ENCODE peak calls at places on chromosomes 2 and 18, in six cellular contexts. One of them, this sample, is unnamed.

GRCh38 chr2:136251777-136252477 is 134.0 kb upstream of the CXCR4 start:
- DNase-seq in trophoblast cell: no peak
- DNase-seq in GM23248: no peak
- DNase-seq in mesenteric fat pad: no peak
- DNase-seq in activated naive CD8-positive, alpha-beta T cell treated with anti-CD3 and anti-CD28 coated beads, Interleukin-2, amount 10 ng/mL, durations not matched to agents 7 days and 5 days: no peak
- DNase-seq in amniotic stem cell: no peak
- DNase-seq in this sample: no peak

GRCh38 chr2:231332388-231332787 is 63.1 kb upstream of the B3GNT7 start:
- DNase-seq in trophoblast cell: no peak
- DNase-seq in GM23248: no peak
- DNase-seq in mesenteric fat pad: peak
- DNase-seq in activated naive CD8-positive, alpha-beta T cell treated with anti-CD3 and anti-CD28 coated beads, Interleukin-2, amount 10 ng/mL, durations not matched to agents 7 days and 5 days: no peak
- DNase-seq in amniotic stem cell: no peak
- DNase-seq in this sample: no peak

GRCh38 chr2:161576421-161576820 is 47.8 kb upstream of the SLC4A10 start:
- DNase-seq in trophoblast cell: peak
- DNase-seq in GM23248: peak
- DNase-seq in mesenteric fat pad: no peak
- DNase-seq in activated naive CD8-positive, alpha-beta T cell treated with anti-CD3 and anti-CD28 coated beads, Interleukin-2, amount 10 ng/mL, durations not matched to agents 7 days and 5 days: no peak
- DNase-seq in amniotic stem cell: no peak
- DNase-seq in this sample: no peak

GRCh38 chr18:22169011-22169888 is at the start of gene GATA6:
- DNase-seq in trophoblast cell: peak
- DNase-seq in GM23248: peak
- DNase-seq in mesenteric fat pad: no peak
- DNase-seq in activated naive CD8-positive, alpha-beta T cell treated with anti-CD3 and anti-CD28 coated beads, Interleukin-2, amount 10 ng/mL, durations not matched to agents 7 days and 5 days: peak
- DNase-seq in amniotic stem cell: peak
- DNase-seq in this sample: peak

GRCh38 chr2:172554352-172555271 is 1.3 kb upstream of the PDK1 start:
- DNase-seq in trophoblast cell: no peak
- DNase-seq in GM23248: no peak
- DNase-seq in mesenteric fat pad: no peak
- DNase-seq in activated naive CD8-positive, alpha-beta T cell treated with anti-CD3 and anti-CD28 coated beads, Interleukin-2, amount 10 ng/mL, durations not matched to agents 7 days and 5 days: no peak
- DNase-seq in amniotic stem cell: no peak
- DNase-seq in this sample: no peak

GRCh38 chr18:65439184-65439583 is 311.6 kb upstream of the CDH7 start:
- DNase-seq in trophoblast cell: no peak
- DNase-seq in GM23248: no peak
- DNase-seq in mesenteric fat pad: no peak
- DNase-seq in activated naive CD8-positive, alpha-beta T cell treated with anti-CD3 and anti-CD28 coated beads, Interleukin-2, amount 10 ng/mL, durations not matched to agents 7 days and 5 days: no peak
- DNase-seq in amniotic stem cell: no peak
- DNase-seq in this sample: no peak

GRCh38 chr2:219054956-219055903 is 5.5 kb downstream of the IHH start:
- DNase-seq in trophoblast cell: no peak
- DNase-seq in GM23248: no peak
- DNase-seq in mesenteric fat pad: peak
- DNase-seq in activated naive CD8-positive, alpha-beta T cell treated with anti-CD3 and anti-CD28 coated beads, Interleukin-2, amount 10 ng/mL, durations not matched to agents 7 days and 5 days: no peak
- DNase-seq in amniotic stem cell: no peak
- DNase-seq in this sample: no peak

GRCh38 chr2:122445003-122445402 is 689.6 kb downstream of the TSN start:
- DNase-seq in trophoblast cell: no peak
- DNase-seq in GM23248: no peak
- DNase-seq in mesenteric fat pad: no peak
- DNase-seq in activated naive CD8-positive, alpha-beta T cell treated with anti-CD3 and anti-CD28 coated beads, Interleukin-2, amount 10 ng/mL, durations not matched to agents 7 days and 5 days: no peak
- DNase-seq in amniotic stem cell: no peak
- DNase-seq in this sample: no peak

GRCh38 chr18:3286165-3286564 is 24.2 kb downstream of the MYL12B start:
- DNase-seq in trophoblast cell: no peak
- DNase-seq in GM23248: no peak
- DNase-seq in mesenteric fat pad: no peak
- DNase-seq in activated naive CD8-positive, alpha-beta T cell treated with anti-CD3 and anti-CD28 coated beads, Interleukin-2, amount 10 ng/mL, durations not matched to agents 7 days and 5 days: no peak
- DNase-seq in amniotic stem cell: no peak
- DNase-seq in this sample: no peak

GRCh38 chr2:149885468-149885867 is 297.9 kb upstream of the MMADHC start:
- DNase-seq in trophoblast cell: no peak
- DNase-seq in GM23248: peak
- DNase-seq in mesenteric fat pad: no peak
- DNase-seq in activated naive CD8-positive, alpha-beta T cell treated with anti-CD3 and anti-CD28 coated beads, Interleukin-2, amount 10 ng/mL, durations not matched to agents 7 days and 5 days: no peak
- DNase-seq in amniotic stem cell: no peak
- DNase-seq in this sample: no peak

GRCh38 chr2:178949151-178949550 is 100.8 kb downstream of the CCDC141 start:
- DNase-seq in trophoblast cell: no peak
- DNase-seq in GM23248: no peak
- DNase-seq in mesenteric fat pad: no peak
- DNase-seq in activated naive CD8-positive, alpha-beta T cell treated with anti-CD3 and anti-CD28 coated beads, Interleukin-2, amount 10 ng/mL, durations not matched to agents 7 days and 5 days: no peak
- DNase-seq in amniotic stem cell: no peak
- DNase-seq in this sample: no peak

GRCh38 chr2:43559391-43560230 is 36.2 kb downstream of the THADA start:
- DNase-seq in trophoblast cell: no peak
- DNase-seq in GM23248: no peak
- DNase-seq in mesenteric fat pad: no peak
- DNase-seq in activated naive CD8-positive, alpha-beta T cell treated with anti-CD3 and anti-CD28 coated beads, Interleukin-2, amount 10 ng/mL, durations not matched to agents 7 days and 5 days: no peak
- DNase-seq in amniotic stem cell: no peak
- DNase-seq in this sample: no peak

GRCh38 chr2:101388232-101388631 is 929 bp upstream of the CREG2 start:
- DNase-seq in trophoblast cell: peak
- DNase-seq in GM23248: peak
- DNase-seq in mesenteric fat pad: peak
- DNase-seq in activated naive CD8-positive, alpha-beta T cell treated with anti-CD3 and anti-CD28 coated beads, Interleukin-2, amount 10 ng/mL, durations not matched to agents 7 days and 5 days: no peak
- DNase-seq in amniotic stem cell: no peak
- DNase-seq in this sample: no peak

GRCh38 chr2:109721626-109722025 is 72.5 kb upstream of the RGPD5 start:
- DNase-seq in trophoblast cell: no peak
- DNase-seq in GM23248: no peak
- DNase-seq in mesenteric fat pad: peak
- DNase-seq in activated naive CD8-positive, alpha-beta T cell treated with anti-CD3 and anti-CD28 coated beads, Interleukin-2, amount 10 ng/mL, durations not matched to agents 7 days and 5 days: no peak
- DNase-seq in amniotic stem cell: no peak
- DNase-seq in this sample: no peak

GRCh38 chr2:120382541-120383144 is 36.7 kb downstream of the INHBB start:
- DNase-seq in trophoblast cell: no peak
- DNase-seq in GM23248: no peak
- DNase-seq in mesenteric fat pad: no peak
- DNase-seq in activated naive CD8-positive, alpha-beta T cell treated with anti-CD3 and anti-CD28 coated beads, Interleukin-2, amount 10 ng/mL, durations not matched to agents 7 days and 5 days: no peak
- DNase-seq in amniotic stem cell: no peak
- DNase-seq in this sample: no peak

GRCh38 chr2:199818754-199819153 is 32.2 kb downstream of the FTCDNL1 start:
- DNase-seq in trophoblast cell: no peak
- DNase-seq in GM23248: no peak
- DNase-seq in mesenteric fat pad: no peak
- DNase-seq in activated naive CD8-positive, alpha-beta T cell treated with anti-CD3 and anti-CD28 coated beads, Interleukin-2, amount 10 ng/mL, durations not matched to agents 7 days and 5 days: no peak
- DNase-seq in amniotic stem cell: no peak
- DNase-seq in this sample: no peak

GRCh38 chr18:47771922-47772321 is 158.5 kb downstream of the SMAD2 start:
- DNase-seq in trophoblast cell: no peak
- DNase-seq in GM23248: no peak
- DNase-seq in mesenteric fat pad: no peak
- DNase-seq in activated naive CD8-positive, alpha-beta T cell treated with anti-CD3 and anti-CD28 coated beads, Interleukin-2, amount 10 ng/mL, durations not matched to agents 7 days and 5 days: no peak
- DNase-seq in amniotic stem cell: no peak
- DNase-seq in this sample: no peak

GRCh38 chr18:60347526-60348045 is 25.0 kb downstream of the MC4R start:
- DNase-seq in trophoblast cell: no peak
- DNase-seq in GM23248: no peak
- DNase-seq in mesenteric fat pad: no peak
- DNase-seq in activated naive CD8-positive, alpha-beta T cell treated with anti-CD3 and anti-CD28 coated beads, Interleukin-2, amount 10 ng/mL, durations not matched to agents 7 days and 5 days: no peak
- DNase-seq in amniotic stem cell: no peak
- DNase-seq in this sample: no peak

GRCh38 chr18:50859793-50860192 is 19.1 kb upstream of the ME2 start:
- DNase-seq in trophoblast cell: no peak
- DNase-seq in GM23248: no peak
- DNase-seq in mesenteric fat pad: no peak
- DNase-seq in activated naive CD8-positive, alpha-beta T cell treated with anti-CD3 and anti-CD28 coated beads, Interleukin-2, amount 10 ng/mL, durations not matched to agents 7 days and 5 days: no peak
- DNase-seq in amniotic stem cell: no peak
- DNase-seq in this sample: no peak

GRCh38 chr18:57844319-57844718 is 41.2 kb upstream of the ATP8B1 start:
- DNase-seq in trophoblast cell: no peak
- DNase-seq in GM23248: no peak
- DNase-seq in mesenteric fat pad: no peak
- DNase-seq in activated naive CD8-positive, alpha-beta T cell treated with anti-CD3 and anti-CD28 coated beads, Interleukin-2, amount 10 ng/mL, durations not matched to agents 7 days and 5 days: no peak
- DNase-seq in amniotic stem cell: no peak
- DNase-seq in this sample: no peak

GRCh38 chr2:126785236-126785635 is 113.5 kb upstream of the TEX51 start:
- DNase-seq in trophoblast cell: no peak
- DNase-seq in GM23248: no peak
- DNase-seq in mesenteric fat pad: peak
- DNase-seq in activated naive CD8-positive, alpha-beta T cell treated with anti-CD3 and anti-CD28 coated beads, Interleukin-2, amount 10 ng/mL, durations not matched to agents 7 days and 5 days: no peak
- DNase-seq in amniotic stem cell: no peak
- DNase-seq in this sample: no peak